ENCODE peak calls at places on chromosomes 12 and 14, in seven cellular contexts. One of them, this sample, is unnamed.
A peak's percentile ranks its signal among the peaks of the same experiment; 100 is the strongest.

GRCh38 chr12:81942588-81942987 is 183.4 kb upstream of the PPFIA2 start:
- DNase-seq in small intestine: peak; percentile 35
- DNase-seq in heart right ventricle: no peak
- DNase-seq in K562: no peak
- DNase-seq in sigmoid colon: no peak
- DNase-seq in HCT116: no peak
- DNase-seq in CD8-positive, alpha-beta T cell: no peak
- DNase-seq in this sample: no peak

GRCh38 chr12:131084341-131085011 is 130.8 kb downstream of the ADGRD1 start:
- DNase-seq in HCT116: no peak
- DNase-seq in heart right ventricle: peak; percentile 5
- DNase-seq in K562: no peak
- DNase-seq in sigmoid colon: no peak
- DNase-seq in CD8-positive, alpha-beta T cell: no peak
- DNase-seq in small intestine: no peak
- DNase-seq in this sample: no peak

GRCh38 chr12:85866929-85867776 is 6.9 kb upstream of the NTS start:
- DNase-seq in heart right ventricle: no peak
- DNase-seq in sigmoid colon: no peak
- DNase-seq in small intestine: peak; percentile 66
- DNase-seq in K562: peak; percentile 12
- DNase-seq in HCT116: peak; percentile 47
- DNase-seq in CD8-positive, alpha-beta T cell: no peak
- DNase-seq in this sample: no peak

GRCh38 chr12:1488908-1489381 is 105.4 kb downstream of the FBXL14 start:
- DNase-seq in small intestine: no peak
- DNase-seq in CD8-positive, alpha-beta T cell: peak; percentile 62
- DNase-seq in sigmoid colon: no peak
- DNase-seq in heart right ventricle: no peak
- DNase-seq in HCT116: no peak
- DNase-seq in K562: no peak
- DNase-seq in this sample: no peak

GRCh38 chr12:104684884-104685283 is 228.1 kb downstream of the CHST11 start:
- DNase-seq in HCT116: no peak
- DNase-seq in small intestine: peak; percentile 69
- DNase-seq in heart right ventricle: no peak
- DNase-seq in CD8-positive, alpha-beta T cell: no peak
- DNase-seq in sigmoid colon: no peak
- DNase-seq in K562: no peak
- DNase-seq in this sample: no peak

GRCh38 chr12:101455685-101456084 is 19.5 kb upstream of the SPIC start:
- DNase-seq in sigmoid colon: no peak
- DNase-seq in HCT116: no peak
- DNase-seq in K562: no peak
- DNase-seq in CD8-positive, alpha-beta T cell: peak; percentile 53
- DNase-seq in small intestine: no peak
- DNase-seq in heart right ventricle: no peak
- DNase-seq in this sample: no peak

GRCh38 chr12:94769746-94770396 is 119.5 kb upstream of the TMCC3 start:
- DNase-seq in K562: no peak
- DNase-seq in CD8-positive, alpha-beta T cell: no peak
- DNase-seq in small intestine: no peak
- DNase-seq in HCT116: no peak
- DNase-seq in heart right ventricle: no peak
- DNase-seq in sigmoid colon: no peak
- DNase-seq in this sample: no peak

GRCh38 chr12:2586159-2587035 is 208.4 kb upstream of the FKBP4 start:
- DNase-seq in sigmoid colon: no peak
- DNase-seq in small intestine: peak; percentile 1
- DNase-seq in HCT116: no peak
- DNase-seq in heart right ventricle: no peak
- DNase-seq in K562: no peak
- DNase-seq in CD8-positive, alpha-beta T cell: no peak
- DNase-seq in this sample: no peak

GRCh38 chr14:104749111-104749649 is 3.8 kb upstream of the SIVA1 start:
- DNase-seq in heart right ventricle: peak; percentile 40
- DNase-seq in small intestine: peak; percentile 97
- DNase-seq in sigmoid colon: peak; percentile 85
- DNase-seq in CD8-positive, alpha-beta T cell: no peak
- DNase-seq in K562: no peak
- DNase-seq in HCT116: no peak
- DNase-seq in this sample: peak; percentile 73

GRCh38 chr14:56243110-56243509 is 124.9 kb downstream of the PELI2 start:
- DNase-seq in heart right ventricle: no peak
- DNase-seq in small intestine: no peak
- DNase-seq in CD8-positive, alpha-beta T cell: no peak
- DNase-seq in sigmoid colon: no peak
- DNase-seq in K562: no peak
- DNase-seq in HCT116: no peak
- DNase-seq in this sample: no peak

GRCh38 chr12:132856581-132856980 is 27.9 kb upstream of the GOLGA3 start:
- DNase-seq in small intestine: no peak
- DNase-seq in heart right ventricle: no peak
- DNase-seq in sigmoid colon: no peak
- DNase-seq in K562: no peak
- DNase-seq in CD8-positive, alpha-beta T cell: no peak
- DNase-seq in HCT116: no peak
- DNase-seq in this sample: no peak

GRCh38 chr14:98932436-98933325 is 339.3 kb downstream of the BCL11B start:
- DNase-seq in K562: no peak
- DNase-seq in CD8-positive, alpha-beta T cell: peak; percentile 60
- DNase-seq in sigmoid colon: peak; percentile 17
- DNase-seq in small intestine: peak; percentile 20
- DNase-seq in HCT116: no peak
- DNase-seq in heart right ventricle: no peak
- DNase-seq in this sample: peak; percentile 28

GRCh38 chr14:103629503-103630121 is 601 bp downstream of the KLC1 start:
- DNase-seq in CD8-positive, alpha-beta T cell: peak; percentile 67
- DNase-seq in small intestine: peak; percentile 46
- DNase-seq in sigmoid colon: peak; percentile 78
- DNase-seq in K562: peak; percentile 63
- DNase-seq in HCT116: no peak
- DNase-seq in heart right ventricle: peak; percentile 70
- DNase-seq in this sample: peak; percentile 93

GRCh38 chr12:127170271-127171180 is 1096.4 kb upstream of the TMEM132C start:
- DNase-seq in heart right ventricle: no peak
- DNase-seq in CD8-positive, alpha-beta T cell: no peak
- DNase-seq in HCT116: no peak
- DNase-seq in small intestine: no peak
- DNase-seq in sigmoid colon: no peak
- DNase-seq in K562: no peak
- DNase-seq in this sample: no peak

GRCh38 chr12:27779416-27779815 is 617 bp upstream of the KLHL42 start:
- DNase-seq in heart right ventricle: no peak
- DNase-seq in K562: no peak
- DNase-seq in small intestine: peak; percentile 5
- DNase-seq in sigmoid colon: peak; percentile 70
- DNase-seq in HCT116: no peak
- DNase-seq in CD8-positive, alpha-beta T cell: no peak
- DNase-seq in this sample: peak; percentile 77

GRCh38 chr12:31477669-31478068 is 113.3 kb downstream of the DENND5B start:
- DNase-seq in K562: no peak
- DNase-seq in HCT116: no peak
- DNase-seq in sigmoid colon: no peak
- DNase-seq in small intestine: no peak
- DNase-seq in heart right ventricle: no peak
- DNase-seq in CD8-positive, alpha-beta T cell: no peak
- DNase-seq in this sample: no peak

GRCh38 chr12:99383258-99383657 is 264.3 kb upstream of the GARIN6 start:
- DNase-seq in small intestine: no peak
- DNase-seq in CD8-positive, alpha-beta T cell: no peak
- DNase-seq in K562: no peak
- DNase-seq in HCT116: no peak
- DNase-seq in sigmoid colon: no peak
- DNase-seq in heart right ventricle: no peak
- DNase-seq in this sample: no peak

GRCh38 chr12:118038122-118038521 is 21.6 kb downstream of the RFC5 start:
- DNase-seq in small intestine: no peak
- DNase-seq in sigmoid colon: no peak
- DNase-seq in K562: no peak
- DNase-seq in CD8-positive, alpha-beta T cell: no peak
- DNase-seq in heart right ventricle: no peak
- DNase-seq in HCT116: no peak
- DNase-seq in this sample: no peak

GRCh38 chr14:73674986-73675385 is 30.2 kb downstream of the DNAL1 start:
- DNase-seq in HCT116: no peak
- DNase-seq in small intestine: no peak
- DNase-seq in CD8-positive, alpha-beta T cell: no peak
- DNase-seq in K562: no peak
- DNase-seq in heart right ventricle: no peak
- DNase-seq in sigmoid colon: no peak
- DNase-seq in this sample: no peak

GRCh38 chr12:64451687-64452558 is at the start of gene TBK1:
- DNase-seq in K562: peak; percentile 92
- DNase-seq in small intestine: peak; percentile 81
- DNase-seq in CD8-positive, alpha-beta T cell: peak; percentile 75
- DNase-seq in heart right ventricle: peak; percentile 93
- DNase-seq in sigmoid colon: peak; percentile 95
- DNase-seq in HCT116: peak; percentile 67
- DNase-seq in this sample: peak; percentile 98

GRCh38 chr12:88469136-88469535 is 111.1 kb downstream of the KITLG start:
- DNase-seq in CD8-positive, alpha-beta T cell: no peak
- DNase-seq in small intestine: no peak
- DNase-seq in HCT116: no peak
- DNase-seq in K562: no peak
- DNase-seq in heart right ventricle: no peak
- DNase-seq in sigmoid colon: no peak
- DNase-seq in this sample: no peak

GRCh38 chr12:131454418-131455217 is 256.3 kb upstream of the SFSWAP start:
- DNase-seq in small intestine: peak; percentile 32
- DNase-seq in CD8-positive, alpha-beta T cell: peak; percentile 48
- DNase-seq in heart right ventricle: peak; percentile 37
- DNase-seq in K562: peak; percentile 77
- DNase-seq in sigmoid colon: no peak
- DNase-seq in HCT116: peak; percentile 76
- DNase-seq in this sample: peak; percentile 80

GRCh38 chr12:84502907-84503787 is 409.5 kb downstream of the SLC6A15 start:
- DNase-seq in small intestine: peak; percentile 27
- DNase-seq in HCT116: peak; percentile 42
- DNase-seq in heart right ventricle: no peak
- DNase-seq in sigmoid colon: no peak
- DNase-seq in CD8-positive, alpha-beta T cell: no peak
- DNase-seq in K562: peak; percentile 9
- DNase-seq in this sample: no peak

GRCh38 chr12:116054280-116054679 is 223.2 kb downstream of the MED13L start:
- DNase-seq in heart right ventricle: no peak
- DNase-seq in K562: no peak
- DNase-seq in HCT116: no peak
- DNase-seq in CD8-positive, alpha-beta T cell: no peak
- DNase-seq in small intestine: no peak
- DNase-seq in sigmoid colon: no peak
- DNase-seq in this sample: no peak
- H3K4me3 ChIP-seq in heart right ventricle: no peak overlapping the region
- H3K4me3 ChIP-seq in K562: no peak overlapping the region
- H3K4me3 ChIP-seq in HCT116: no peak overlapping the region
- H3K4me3 ChIP-seq in CD8-positive, alpha-beta T cell: no peak overlapping the region
- H3K4me3 ChIP-seq in small intestine: no peak overlapping the region
- H3K4me3 ChIP-seq in sigmoid colon: no peak overlapping the region
- H3K4me3 ChIP-seq in this sample: no peak overlapping the region

DNA sequence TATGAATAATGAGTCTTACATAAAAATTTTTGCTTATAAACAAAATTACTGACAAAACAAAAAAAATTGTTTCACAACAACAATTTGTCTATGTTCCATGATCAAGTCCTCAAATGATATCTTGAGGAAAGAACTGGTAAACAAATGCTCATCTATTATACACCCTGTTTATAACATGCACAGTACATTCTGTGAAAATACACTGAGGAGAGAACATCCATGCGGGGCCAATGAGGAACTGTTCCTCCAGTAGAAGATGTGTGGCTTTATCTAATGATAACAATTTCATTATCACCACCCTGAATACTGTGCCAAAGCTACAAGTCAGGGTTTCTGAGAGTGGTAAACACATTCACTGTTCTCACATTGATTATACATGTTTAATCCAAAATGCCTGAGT is 10.8 kb downstream of the MLH3 start:
- DNase-seq in sigmoid colon: no peak
- DNase-seq in CD8-positive, alpha-beta T cell: no peak
- DNase-seq in K562: no peak
- DNase-seq in small intestine: peak; percentile 61
- DNase-seq in HCT116: no peak
- DNase-seq in heart right ventricle: no peak
- DNase-seq in this sample: no peak
- H3K4me3 ChIP-seq in sigmoid colon: no peak overlapping the region
- H3K4me3 ChIP-seq in CD8-positive, alpha-beta T cell: no peak overlapping the region
- H3K4me3 ChIP-seq in K562: no peak overlapping the region
- H3K4me3 ChIP-seq in small intestine: no peak overlapping the region
- H3K4me3 ChIP-seq in HCT116: no peak overlapping the region
- H3K4me3 ChIP-seq in heart right ventricle: no peak overlapping the region
- H3K4me3 ChIP-seq in this sample: no peak overlapping the region

DNA sequence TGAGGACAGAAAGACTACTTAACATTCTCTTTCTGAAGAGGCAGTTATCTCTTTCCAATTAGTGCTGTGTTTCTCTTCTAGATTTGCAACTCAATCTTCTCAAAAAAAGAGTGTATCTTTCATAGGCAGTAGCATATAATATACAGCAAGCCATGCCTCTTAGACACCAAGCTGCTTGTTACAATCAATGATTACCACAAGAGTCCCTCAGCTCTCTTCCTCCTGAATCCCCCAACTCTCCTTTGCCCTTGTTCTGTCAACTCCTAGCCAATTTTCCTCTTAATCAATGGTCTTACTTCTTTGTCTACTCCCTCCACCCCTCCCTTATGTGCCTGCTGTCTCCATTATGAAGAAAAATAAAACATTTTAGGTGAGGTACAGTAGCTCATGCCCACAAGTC is 2.6 kb downstream of the TMTC1 start:
- DNase-seq in CD8-positive, alpha-beta T cell: no peak
- DNase-seq in heart right ventricle: no peak
- DNase-seq in K562: no peak
- DNase-seq in sigmoid colon: no peak
- DNase-seq in HCT116: no peak
- DNase-seq in small intestine: no peak
- DNase-seq in this sample: no peak
- H3K4me3 ChIP-seq in CD8-positive, alpha-beta T cell: no peak overlapping the region
- H3K4me3 ChIP-seq in heart right ventricle: peak overlapping the region; percentile 80
- H3K4me3 ChIP-seq in K562: no peak overlapping the region
- H3K4me3 ChIP-seq in sigmoid colon: no peak overlapping the region
- H3K4me3 ChIP-seq in HCT116: no peak overlapping the region
- H3K4me3 ChIP-seq in small intestine: no peak overlapping the region
- H3K4me3 ChIP-seq in this sample: peak overlapping the region; percentile 60

DNA sequence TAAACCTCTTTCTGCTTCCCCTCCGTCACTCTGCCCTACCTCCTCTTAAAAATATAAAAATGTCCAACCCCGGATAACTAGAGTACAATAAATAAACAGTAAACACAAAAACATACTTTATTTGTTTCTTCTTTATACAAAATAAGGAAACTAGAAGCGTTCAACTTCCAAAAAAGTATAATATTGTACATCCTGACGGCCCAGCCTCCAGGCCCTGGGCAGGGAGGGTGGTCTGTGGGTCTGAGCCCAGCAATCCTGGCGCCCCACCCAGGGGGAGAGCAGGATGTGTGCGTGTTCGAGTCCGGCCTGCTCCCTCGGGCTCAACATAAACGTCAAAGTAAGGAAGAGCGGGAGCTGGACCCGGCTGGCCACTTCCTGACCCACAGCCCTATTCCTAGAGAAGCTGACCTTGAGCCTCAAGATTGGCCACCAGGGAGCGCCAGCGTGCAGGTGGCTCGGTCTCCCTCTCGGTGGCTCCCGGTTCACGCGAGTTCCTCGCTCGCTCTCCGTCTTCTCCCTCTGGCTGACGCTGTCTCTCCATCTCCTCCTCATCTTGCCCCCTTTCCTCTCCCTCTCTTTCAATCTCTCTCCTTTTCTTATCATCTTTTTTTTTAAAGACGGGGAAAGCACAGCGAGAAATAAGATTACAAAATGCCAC is 9.4 kb downstream of the LHX5 start:
- DNase-seq in small intestine: peak; percentile 67
- DNase-seq in CD8-positive, alpha-beta T cell: peak; percentile 76
- DNase-seq in HCT116: peak; percentile 67
- DNase-seq in sigmoid colon: peak; percentile 83
- DNase-seq in heart right ventricle: peak; percentile 83
- DNase-seq in K562: peak; percentile 83
- DNase-seq in this sample: peak; percentile 89
- H3K4me3 ChIP-seq in small intestine: no peak overlapping the region
- H3K4me3 ChIP-seq in CD8-positive, alpha-beta T cell: peak overlapping the region; percentile 35
- H3K4me3 ChIP-seq in HCT116: no peak overlapping the region
- H3K4me3 ChIP-seq in sigmoid colon: no peak overlapping the region
- H3K4me3 ChIP-seq in heart right ventricle: peak overlapping the region; percentile 34
- H3K4me3 ChIP-seq in K562: no peak overlapping the region
- H3K4me3 ChIP-seq in this sample: peak overlapping the region; percentile 26

This sample was measured in spleen.